ENCODE peak calls at places on chromosomes 2 and 18, in five cellular contexts. One of them, this sample, is unnamed.

GRCh38 chr2:235709969-235710879 is 216.4 kb downstream of the AGAP1 start:
- DNase-seq in neuronal stem cell: peak; percentile 40
- DNase-seq in H1: no peak
- DNase-seq in H9: no peak
- DNase-seq in mesendoderm: no peak
- DNase-seq in this sample: no peak

GRCh38 chr18:76972241-76972640 is 149.9 kb downstream of the ZNF236 start:
- DNase-seq in neuronal stem cell: no peak
- DNase-seq in H1: no peak
- DNase-seq in H9: no peak
- DNase-seq in mesendoderm: no peak
- DNase-seq in this sample: no peak

GRCh38 chr2:108583903-108584520 is 49.7 kb downstream of the LIMS1 start:
- DNase-seq in neuronal stem cell: peak; percentile 52
- DNase-seq in H1: no peak
- DNase-seq in H9: peak; percentile 61
- DNase-seq in mesendoderm: peak; percentile 90
- DNase-seq in this sample: peak; percentile 87

GRCh38 chr2:142285480-142285879 is 154.7 kb upstream of the LRP1B start:
- DNase-seq in neuronal stem cell: no peak
- DNase-seq in H1: no peak
- DNase-seq in H9: no peak
- DNase-seq in mesendoderm: peak; percentile 29
- DNase-seq in this sample: no peak

GRCh38 chr18:50559750-50560680 is at the start of gene MAPK4:
- DNase-seq in neuronal stem cell: peak; percentile 48
- DNase-seq in H1: peak; percentile 64
- DNase-seq in H9: peak; percentile 42
- DNase-seq in mesendoderm: no peak
- DNase-seq in this sample: no peak

GRCh38 chr2:148875387-148876051 is 492 bp downstream of the KIF5C start:
- DNase-seq in neuronal stem cell: no peak
- DNase-seq in H1: no peak
- DNase-seq in H9: no peak
- DNase-seq in mesendoderm: peak; percentile 45
- DNase-seq in this sample: no peak

GRCh38 chr2:74373189-74373588 is 6.9 kb downstream of the DCTN1 start:
- DNase-seq in neuronal stem cell: no peak
- DNase-seq in H1: no peak
- DNase-seq in H9: peak; percentile 53
- DNase-seq in mesendoderm: peak; percentile 74
- DNase-seq in this sample: no peak

GRCh38 chr18:25669741-25670140 is 317.8 kb upstream of the ZNF521 start:
- DNase-seq in neuronal stem cell: no peak
- DNase-seq in H1: no peak
- DNase-seq in H9: no peak
- DNase-seq in mesendoderm: peak; percentile 37
- DNase-seq in this sample: no peak

GRCh38 chr2:85785027-85785822 is 31.4 kb downstream of the ATOH8 start:
- DNase-seq in neuronal stem cell: no peak
- DNase-seq in H1: no peak
- DNase-seq in H9: no peak
- DNase-seq in mesendoderm: no peak
- DNase-seq in this sample: peak; percentile 23

GRCh38 chr2:44360749-44361329 is 455 bp downstream of the PREPL start:
- DNase-seq in neuronal stem cell: no peak
- DNase-seq in H1: no peak
- DNase-seq in H9: no peak
- DNase-seq in mesendoderm: no peak
- DNase-seq in this sample: peak; percentile 5

GRCh38 chr2:102355526-102356380 is at the start of gene IL18R1:
- DNase-seq in neuronal stem cell: peak; percentile 69
- DNase-seq in H1: peak; percentile 83
- DNase-seq in H9: peak; percentile 81
- DNase-seq in mesendoderm: peak; percentile 79
- DNase-seq in this sample: peak; percentile 69

GRCh38 chr2:68466361-68466777 is 725 bp downstream of the FBXO48 start:
- DNase-seq in neuronal stem cell: no peak
- DNase-seq in H1: no peak
- DNase-seq in H9: no peak
- DNase-seq in mesendoderm: peak; percentile 35
- DNase-seq in this sample: peak; percentile 78

GRCh38 chr18:24055878-24056277 is 41.3 kb downstream of the TTC39C start:
- DNase-seq in neuronal stem cell: no peak
- DNase-seq in H1: no peak
- DNase-seq in H9: no peak
- DNase-seq in mesendoderm: peak; percentile 12
- DNase-seq in this sample: peak; percentile 11

GRCh38 chr2:218813771-218814460 is 17.7 kb downstream of the PRKAG3 start:
- DNase-seq in neuronal stem cell: no peak
- DNase-seq in H1: no peak
- DNase-seq in H9: no peak
- DNase-seq in mesendoderm: no peak
- DNase-seq in this sample: no peak

GRCh38 chr2:131034122-131035051 is 58.9 kb downstream of the FAM168B start:
- DNase-seq in neuronal stem cell: peak; percentile 62
- DNase-seq in H1: peak; percentile 76
- DNase-seq in H9: no peak
- DNase-seq in mesendoderm: peak; percentile 51
- DNase-seq in this sample: peak; percentile 15

GRCh38 chr2:131035826-131036231 is 57.4 kb downstream of the FAM168B start:
- DNase-seq in neuronal stem cell: no peak
- DNase-seq in H1: no peak
- DNase-seq in H9: no peak
- DNase-seq in mesendoderm: no peak
- DNase-seq in this sample: no peak

GRCh38 chr2:131033786-131034121 is 59.5 kb downstream of the FAM168B start:
- DNase-seq in neuronal stem cell: no peak
- DNase-seq in H1: no peak
- DNase-seq in H9: no peak
- DNase-seq in mesendoderm: no peak
- DNase-seq in this sample: no peak

GRCh38 chr2:131036269-131036668 is 57.0 kb downstream of the FAM168B start:
- DNase-seq in neuronal stem cell: no peak
- DNase-seq in H1: no peak
- DNase-seq in H9: no peak
- DNase-seq in mesendoderm: peak; percentile 50
- DNase-seq in this sample: no peak

DNA sequence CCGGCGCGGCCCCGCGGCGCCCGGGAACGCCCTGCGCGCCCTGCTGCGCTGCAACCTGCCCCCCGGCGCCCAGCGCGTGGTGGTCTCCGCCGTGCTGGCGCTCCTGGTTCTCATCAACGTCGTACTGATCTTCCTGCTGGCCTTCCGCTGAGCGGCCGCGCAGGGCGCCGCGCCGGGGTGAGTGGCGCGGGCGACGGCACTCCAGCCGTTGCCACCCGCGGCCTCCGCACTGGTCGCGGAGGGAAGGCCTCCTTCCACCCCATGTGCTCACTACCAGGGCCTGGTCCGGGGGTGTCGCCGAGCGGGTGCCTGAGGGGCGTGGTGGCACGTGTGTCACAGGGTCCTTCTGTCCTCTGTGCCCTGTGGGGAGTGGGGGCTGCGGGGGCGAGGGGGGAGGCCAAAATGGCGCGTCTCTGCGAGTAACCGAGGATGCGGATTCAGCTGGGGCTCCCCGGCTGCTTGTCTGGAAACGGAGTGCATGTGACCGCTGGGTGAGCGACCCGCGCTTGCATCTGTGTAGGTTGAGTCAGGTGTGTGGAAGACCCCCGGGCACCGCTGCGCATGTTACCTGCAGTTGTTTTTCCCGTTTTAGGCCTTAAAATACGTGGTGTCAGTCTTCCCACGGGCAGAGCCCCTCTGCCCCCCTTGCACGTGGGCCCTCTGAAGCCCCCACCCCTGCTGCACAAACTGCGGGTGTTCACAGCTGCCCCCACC is 58.0 kb downstream of the FAM168B start:
- DNase-seq in neuronal stem cell: no peak
- DNase-seq in H1: peak; percentile 57
- DNase-seq in H9: no peak
- DNase-seq in mesendoderm: peak; percentile 26
- DNase-seq in this sample: no peak
- H4K8ac ChIP-seq in neuronal stem cell: peak overlapping the region; percentile 48
- H4K8ac ChIP-seq in H1: peak overlapping the region; percentile 83
- H4K8ac ChIP-seq in H9: no peak overlapping the region
- H4K8ac ChIP-seq in mesendoderm: no peak overlapping the region
- H4K8ac ChIP-seq in this sample: peak overlapping the region; percentile 31

GRCh38 chr2:48417843-48418838 is 111.8 kb upstream of the STON1 start:
- DNase-seq in neuronal stem cell: no peak
- DNase-seq in H1: no peak
- DNase-seq in H9: no peak
- DNase-seq in mesendoderm: no peak
- DNase-seq in this sample: no peak
- H4K8ac ChIP-seq in neuronal stem cell: no peak overlapping the region
- H4K8ac ChIP-seq in H1: no peak overlapping the region
- H4K8ac ChIP-seq in H9: no peak overlapping the region
- H4K8ac ChIP-seq in mesendoderm: no peak overlapping the region
- H4K8ac ChIP-seq in this sample: no peak overlapping the region

DNA sequence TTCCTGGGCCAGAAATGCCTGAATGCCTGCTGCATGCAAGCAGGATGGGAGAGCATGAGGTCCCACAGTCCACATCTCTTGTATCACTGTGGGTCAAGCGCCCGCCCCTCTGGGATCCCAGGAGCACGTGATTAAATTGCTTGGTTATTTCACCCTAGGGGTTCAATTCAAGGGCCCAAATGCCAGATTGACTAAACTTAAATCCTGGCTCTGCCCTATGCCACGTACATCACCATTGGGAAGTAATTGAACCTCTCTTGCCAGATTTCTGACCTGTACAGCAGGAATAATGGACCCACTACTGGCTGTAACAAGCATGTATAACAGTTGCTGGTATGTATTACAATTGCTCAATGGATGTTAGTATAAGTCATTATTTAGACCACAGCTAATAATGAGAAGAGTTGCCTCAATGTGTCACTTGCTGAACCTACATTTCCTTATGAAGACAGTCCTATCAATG is 19.9 kb downstream of the FHL2 start:
- DNase-seq in neuronal stem cell: no peak
- DNase-seq in H1: no peak
- DNase-seq in H9: no peak
- DNase-seq in mesendoderm: no peak
- DNase-seq in this sample: no peak
- H4K8ac ChIP-seq in neuronal stem cell: no peak overlapping the region
- H4K8ac ChIP-seq in H1: no peak overlapping the region
- H4K8ac ChIP-seq in H9: no peak overlapping the region
- H4K8ac ChIP-seq in mesendoderm: no peak overlapping the region
- H4K8ac ChIP-seq in this sample: peak overlapping the region; percentile 60

DNA sequence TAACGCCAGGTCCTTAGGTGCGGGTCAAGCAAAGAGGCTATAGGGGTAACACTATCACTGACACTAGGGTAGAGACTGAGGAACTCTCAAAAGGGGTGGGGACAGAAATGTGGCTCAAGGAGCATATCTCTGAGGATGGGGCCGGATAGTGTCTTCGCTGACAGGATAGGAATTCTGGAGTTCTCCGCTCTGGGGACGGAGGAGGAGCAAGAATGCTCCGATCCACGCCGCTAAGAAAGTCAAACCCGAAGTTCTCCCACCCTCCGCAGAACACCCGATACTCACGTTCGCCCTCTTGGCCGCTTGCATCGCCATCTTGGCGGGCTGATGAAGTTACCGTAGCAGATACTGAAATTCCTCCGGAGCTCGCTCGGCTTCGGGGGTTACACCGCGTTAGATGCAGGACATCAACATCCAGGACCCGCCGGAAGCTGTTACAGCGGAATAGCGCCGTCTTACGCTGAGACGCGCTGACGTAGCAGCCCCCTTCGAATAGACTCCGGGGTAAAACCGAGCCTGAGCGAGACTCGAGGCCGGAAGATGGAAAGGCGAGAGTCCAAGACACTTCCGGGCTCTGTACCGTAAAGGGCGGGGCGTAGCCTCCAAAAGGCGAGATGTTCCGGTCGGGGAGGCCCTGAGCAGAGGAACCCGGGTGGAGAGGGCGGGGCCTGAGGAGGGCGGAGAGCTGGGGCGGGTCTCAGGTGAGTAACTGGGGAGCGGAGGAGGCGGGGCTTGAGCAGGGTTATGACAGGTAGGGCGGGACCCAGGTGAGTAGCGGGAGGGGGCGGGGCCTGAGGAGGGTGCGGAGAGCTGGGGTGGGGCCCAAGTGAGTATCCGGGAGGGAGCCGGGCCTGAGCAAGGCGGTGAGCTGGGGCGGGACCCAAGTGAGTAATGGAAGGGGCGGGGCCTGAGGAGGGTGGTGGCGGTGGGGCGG is at the start of gene SF3B6:
- DNase-seq in neuronal stem cell: peak; percentile 96
- DNase-seq in H1: peak; percentile 100
- DNase-seq in H9: peak; percentile 100
- DNase-seq in mesendoderm: peak; percentile 100
- DNase-seq in this sample: peak; percentile 99
- H4K8ac ChIP-seq in neuronal stem cell: no peak within 1 kb of the TSS
- H4K8ac ChIP-seq in H1: peak within 1 kb of the TSS; percentile 90
- H4K8ac ChIP-seq in H9: no peak within 1 kb of the TSS
- H4K8ac ChIP-seq in mesendoderm: no peak within 1 kb of the TSS
- H4K8ac ChIP-seq in this sample: peak within 1 kb of the TSS; percentile 63

DNA sequence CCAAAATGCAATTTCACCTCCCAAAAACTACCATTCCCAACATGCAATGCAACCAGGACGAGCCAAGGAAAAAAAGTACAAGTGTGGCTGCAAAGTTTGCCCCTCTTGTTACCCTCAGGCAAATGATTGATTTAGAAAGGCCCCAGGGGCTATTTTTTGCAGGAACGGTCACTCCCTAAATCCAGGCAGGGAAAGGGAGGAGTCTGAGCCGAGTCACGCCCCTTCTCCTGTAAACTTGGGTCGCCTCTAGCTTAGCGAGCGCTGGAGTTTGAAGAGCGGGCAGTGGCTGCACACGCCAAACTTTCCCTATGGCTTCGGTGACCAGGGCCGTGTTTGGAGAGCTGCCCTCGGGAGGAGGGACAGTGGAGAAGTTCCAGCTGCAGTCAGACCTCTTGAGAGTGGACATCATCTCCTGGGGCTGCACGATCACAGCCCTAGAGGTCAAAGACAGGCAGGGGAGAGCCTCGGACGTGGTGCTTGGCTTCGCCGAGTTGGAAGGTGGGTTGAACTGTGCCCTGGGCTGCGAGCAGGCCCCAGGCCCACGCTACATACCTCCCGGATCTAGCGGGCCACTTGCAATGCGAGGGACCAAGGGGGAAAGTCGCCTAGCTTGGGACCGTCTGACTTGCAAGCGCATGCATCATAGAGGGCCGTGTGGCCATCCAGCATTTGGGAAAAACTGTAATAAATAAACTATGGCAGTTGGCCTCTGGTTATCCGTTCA is at the start of gene GALM:
- DNase-seq in neuronal stem cell: peak; percentile 86
- DNase-seq in H1: peak; percentile 81
- DNase-seq in H9: peak; percentile 93
- DNase-seq in mesendoderm: peak; percentile 98
- DNase-seq in this sample: peak; percentile 96
- H4K8ac ChIP-seq in neuronal stem cell: peak within 1 kb of the TSS; percentile 33
- H4K8ac ChIP-seq in H1: peak within 1 kb of the TSS; percentile 76
- H4K8ac ChIP-seq in H9: no peak within 1 kb of the TSS
- H4K8ac ChIP-seq in mesendoderm: no peak within 1 kb of the TSS
- H4K8ac ChIP-seq in this sample: peak within 1 kb of the TSS; percentile 98

This sample was measured in IMR-90.